ENCODE peak calls at places on chromosomes 12 and 14, in four cellular contexts. Q, J, L and F are unnamed samples.

GRCh38 chr14:101562659-101563351 is 1.5 kb downstream of the DIO3 start:
- DNase-seq in Q (no peak), J (no peak), L (no peak), F (no peak)

GRCh38 chr12:3757261-3757660 is 4.4 kb upstream of the CRACR2A start:
- DNase-seq in Q (no peak), J (no peak), L (no peak), F (no peak)

GRCh38 chr14:77026930-77027537 is 1.5 kb downstream of the IRF2BPL start:
- DNase-seq in Q (no peak), J (no peak), L (peak; percentile 54), F (no peak)

GRCh38 chr14:68016243-68016914 is 196.8 kb downstream of the RAD51B start:
- DNase-seq in Q (no peak), J (no peak), L (no peak), F (peak; percentile 8)

GRCh38 chr14:75542585-75543091 is 20.4 kb downstream of the BATF start:
- DNase-seq in Q (no peak), J (no peak), L (peak; percentile 73), F (peak; percentile 4)

GRCh38 chr14:89544636-89545301 is 127.7 kb upstream of the FOXN3 start:
- DNase-seq in Q (peak; percentile 43), J (peak; percentile 65), L (no peak), F (no peak)

GRCh38 chr12:75759196-75759595 is 247.8 kb upstream of the KRR1 start:
- DNase-seq in Q (no peak), J (no peak), L (no peak), F (no peak)

GRCh38 chr14:96039633-96040311 is 610 bp downstream of the C14orf132 start:
- DNase-seq in Q (no peak), J (no peak), L (no peak), F (no peak)

GRCh38 chr12:80892597-80893445 is 44.9 kb downstream of the LIN7A start:
- DNase-seq in Q (no peak), J (no peak), L (no peak), F (peak; percentile 28)

GRCh38 chr12:131900397-131900796 is 6.0 kb downstream of the ULK1 start:
- DNase-seq in Q (no peak), J (no peak), L (no peak), F (no peak)

GRCh38 chr12:52229836-52230343 is 3.2 kb upstream of the KRT7 start:
- DNase-seq in Q (no peak), J (no peak), L (no peak), F (no peak)

GRCh38 chr14:55136241-55136640 is 7.2 kb downstream of the LGALS3 start:
- DNase-seq in Q (peak; percentile 32), J (no peak), L (no peak), F (no peak)

GRCh38 chr14:55136868-55137785 is 8.1 kb downstream of the LGALS3 start:
- DNase-seq in Q (peak; percentile 90), J (no peak), L (no peak), F (peak; percentile 75)

GRCh38 chr14:55139152-55139551 is 10.1 kb downstream of the LGALS3 start:
- DNase-seq in Q (no peak), J (no peak), L (no peak), F (no peak)

GRCh38 chr14:55139696-55140509 is 10.9 kb downstream of the LGALS3 start:
- DNase-seq in Q (no peak), J (no peak), L (no peak), F (no peak)

GRCh38 chr14:55138091-55138490 is 9.0 kb downstream of the LGALS3 start:
- DNase-seq in Q (no peak), J (no peak), L (no peak), F (no peak)
- TF ChIP-seq CTCF in Q (peak; percentile 57), J (no peak), L (no peak), F (peak; percentile 8)

DNA sequence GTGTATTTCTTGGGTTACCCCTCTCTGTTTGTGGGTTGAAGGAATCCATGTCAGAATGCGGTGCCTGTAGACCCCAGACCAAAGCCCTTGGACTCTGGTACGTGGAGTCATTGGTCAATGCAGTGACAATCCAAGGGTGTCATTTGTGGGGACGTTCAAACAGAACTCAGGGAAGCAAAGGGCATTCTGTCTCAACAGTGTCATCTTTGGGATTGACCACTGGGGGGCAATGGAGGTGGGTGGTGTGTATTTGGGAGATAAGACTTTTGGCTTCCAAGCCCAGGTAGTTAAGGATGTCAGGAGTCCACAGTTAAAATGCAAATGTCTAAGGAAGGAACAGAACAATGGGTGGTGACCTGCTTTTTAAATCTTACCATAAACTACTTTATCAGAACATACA is 54.6 kb upstream of the CCDC175 start:
- DNase-seq in Q (no peak), J (peak; percentile 37), L (no peak), F (no peak)
- TF ChIP-seq CTCF in Q (peak; percentile 54), J (no peak), L (no peak), F (no peak)

GRCh38 chr14:69932391-69932790 is 53.2 kb downstream of the SMOC1 start:
- DNase-seq in Q (no peak), J (no peak), L (no peak), F (no peak)

GRCh38 chr14:69933623-69934275 is 54.5 kb downstream of the SMOC1 start:
- DNase-seq in Q (no peak), J (no peak), L (no peak), F (no peak)

GRCh38 chr14:69937367-69937777 is 58.2 kb downstream of the SMOC1 start:
- DNase-seq in Q (no peak), J (no peak), L (no peak), F (no peak)

GRCh38 chr14:69928111-69928523 is 48.9 kb downstream of the SMOC1 start:
- DNase-seq in Q (peak; percentile 12), J (no peak), L (no peak), F (no peak)

GRCh38 chr14:69931960-69932359 is 52.7 kb downstream of the SMOC1 start:
- DNase-seq in Q (no peak), J (no peak), L (no peak), F (no peak)
- TF ChIP-seq CTCF in Q (no peak), J (no peak), L (no peak), F (no peak)

GRCh38 chr14:36773136-36773540 is 111.5 kb downstream of the PAX9 start:
- DNase-seq in Q (peak; percentile 71), J (peak; percentile 42), L (no peak), F (no peak)
- TF ChIP-seq CTCF in Q (peak; percentile 12), J (no peak), L (no peak), F (peak; percentile 16)